ENCODE peak calls at places on chromosomes 5 and 9, in seven cellular contexts. G is cardiac fibroblast; Y is CD8-positive, alpha-beta memory T cell; A is NCI-H2171; X is RWPE1; E is Calu3; T is choroid plexus epithelial cell. P is an unnamed sample.

GRCh38 chr9:97484134-97484533 is 17.3 kb upstream of the TMOD1 start:
- DNase-seq in E (no peak), T (no peak), G (no peak), A (no peak), Y (no peak), X (no peak), P (no peak)

GRCh38 chr5:636951-637350 is 24.8 kb downstream of the CEP72 start:
- DNase-seq in E (no peak), X (no peak), T (no peak), Y (peak), A (no peak), G (no peak), P (no peak)

GRCh38 chr9:136484153-136485048 is 1.6 kb upstream of the SEC16A start:
- DNase-seq in E (peak), X (peak), Y (peak), A (peak), G (peak), T (no peak), P (no peak)

GRCh38 chr9:106110483-106110882 is 416.1 kb downstream of the TMEM38B start:
- DNase-seq in E (no peak), Y (no peak), A (no peak), G (no peak), T (no peak), X (peak), P (no peak)

GRCh38 chr9:97938081-97938644 is at the start of gene HEMGN:
- DNase-seq in T (no peak), Y (peak), A (no peak), G (no peak), X (no peak), E (no peak), P (peak)

GRCh38 chr5:116361171-116361967 is 213.3 kb downstream of the SEMA6A start:
- DNase-seq in X (no peak), E (peak), T (peak), G (peak), Y (no peak), A (peak), P (no peak)

GRCh38 chr5:95701074-95701473 is 18.3 kb upstream of the SPATA9 start:
- DNase-seq in X (no peak), E (no peak), Y (no peak), A (no peak), T (no peak), G (no peak), P (no peak)

GRCh38 chr5:139743804-139744203 is 51.8 kb upstream of the PSD2 start:
- DNase-seq in G (no peak), A (no peak), Y (no peak), X (no peak), E (no peak), T (no peak), P (no peak)

GRCh38 chr5:131068893-131069643 is 96.0 kb downstream of the HINT1 start:
- DNase-seq in E (no peak), G (no peak), T (peak), X (no peak), A (no peak), Y (peak), P (peak)

GRCh38 chr9:94300470-94301301 is 27.8 kb downstream of the NUTM2F start:
- DNase-seq in G (no peak), A (no peak), X (no peak), T (no peak), Y (no peak), E (no peak), P (no peak)

GRCh38 chr9:113393281-113393680 is 7.8 kb downstream of the ALAD start:
- DNase-seq in E (no peak), A (no peak), T (no peak), G (no peak), X (no peak), Y (no peak), P (no peak)

GRCh38 chr5:95857185-95857945 is 34.8 kb upstream of the GLRX start:
- DNase-seq in A (no peak), G (peak), T (peak), X (no peak), E (no peak), Y (no peak), P (no peak)

GRCh38 chr5:132257131-132258101 is at the start of gene PDLIM4:
- DNase-seq in T (peak), A (no peak), Y (no peak), X (peak), E (peak), G (peak), P (no peak)

GRCh38 chr5:123717139-123717538 is 205.2 kb downstream of the CSNK1G3 start:
- DNase-seq in X (no peak), E (no peak), G (peak), A (no peak), Y (no peak), T (peak), P (no peak)

GRCh38 chr9:17600962-17601593 is 22.2 kb downstream of the SH3GL2 start:
- DNase-seq in X (no peak), G (peak), Y (no peak), E (no peak), A (no peak), T (peak), P (no peak)

GRCh38 chr5:150335778-150336177 is 21.7 kb upstream of the TCOF1 start:
- DNase-seq in X (no peak), E (no peak), G (no peak), Y (no peak), A (no peak), T (no peak), P (no peak)

GRCh38 chr5:57862471-57863282 is 380.1 kb upstream of the ACTBL2 start:
- DNase-seq in T (peak), X (peak), Y (no peak), E (no peak), G (peak), A (peak), P (no peak)

GRCh38 chr9:27329292-27329691 is 32.3 kb upstream of the EQTN start:
- DNase-seq in T (no peak), X (no peak), Y (no peak), E (no peak), G (no peak), A (no peak), P (no peak)

GRCh38 chr5:173825215-173825865 is 62.8 kb upstream of the CPEB4 start:
- DNase-seq in E (peak), G (peak), X (no peak), Y (no peak), A (no peak), T (no peak), P (no peak)

GRCh38 chr5:1104327-1105006 is 7.4 kb downstream of the SLC12A7 start:
- DNase-seq in E (no peak), Y (no peak), X (no peak), T (no peak), A (no peak), G (no peak), P (peak)

GRCh38 chr5:149310947-149311675 is 34.2 kb upstream of the GRPEL2 start:
- DNase-seq in G (peak), X (peak), Y (no peak), T (peak), A (no peak), E (no peak), P (no peak)

GRCh38 chr9:137586854-137587253 is 3.5 kb downstream of the ZMYND19 start:
- DNase-seq in E (no peak), T (no peak), A (no peak), Y (no peak), X (no peak), G (no peak), P (no peak)

GRCh38 chr5:44388504-44389409 is 463 bp downstream of the FGF10 start:
- DNase-seq in G (peak), Y (no peak), T (no peak), E (peak), X (peak), A (no peak), P (no peak)

GRCh38 chr5:42349163-42349562 is 74.1 kb upstream of the GHR start:
- DNase-seq in T (no peak), X (peak), E (no peak), Y (no peak), G (peak), A (no peak), P (no peak)

GRCh38 chr5:132506094-132506692 is 15.6 kb upstream of the IRF1 start:
- DNase-seq in G (peak), Y (no peak), A (no peak), T (peak), E (peak), X (peak), P (no peak)

GRCh38 chr9:89046832-89047231 is 55.6 kb downstream of the S1PR3 start:
- DNase-seq in E (no peak), Y (no peak), T (peak), G (peak), A (no peak), X (no peak), P (no peak)

GRCh38 chr5:1477341-1477740 is 32.1 kb upstream of the SLC6A3 start:
- DNase-seq in T (no peak), X (no peak), G (no peak), A (no peak), Y (peak), E (no peak), P (no peak)

GRCh38 chr9:68750786-68751185 is 45.7 kb downstream of the PIP5K1B start:
- DNase-seq in T (no peak), E (no peak), A (no peak), X (peak), Y (no peak), G (no peak), P (no peak)

GRCh38 chr9:38096238-38096805 is 27.3 kb upstream of the SHB start:
- DNase-seq in T (no peak), G (no peak), A (no peak), Y (no peak), E (no peak), X (peak), P (no peak)